ENCODE peak calls at places on chromosomes 3 and 15, in four cellular contexts. One of them, this sample, is unnamed.

GRCh38 chr3:33982269-33982798 is 183.9 kb downstream of the PDCD6IP start:
- DNase-seq in CD8-positive, alpha-beta T cell: no peak
- DNase-seq in Panc1: no peak
- DNase-seq in neural progenitor cell: no peak
- DNase-seq in this sample: no peak

GRCh38 chr3:69181592-69182211 is 59.3 kb upstream of the LMOD3 start:
- DNase-seq in CD8-positive, alpha-beta T cell: no peak
- DNase-seq in Panc1: no peak
- DNase-seq in neural progenitor cell: peak
- DNase-seq in this sample: no peak

GRCh38 chr3:67609709-67610108 is 44.7 kb downstream of the SUCLG2 start:
- DNase-seq in CD8-positive, alpha-beta T cell: no peak
- DNase-seq in Panc1: no peak
- DNase-seq in neural progenitor cell: no peak
- DNase-seq in this sample: no peak

GRCh38 chr15:70152070-70152480 is 54.4 kb upstream of the TLE3 start:
- DNase-seq in CD8-positive, alpha-beta T cell: no peak
- DNase-seq in Panc1: no peak
- DNase-seq in neural progenitor cell: no peak
- DNase-seq in this sample: no peak

GRCh38 chr3:71504250-71505036 is 79.1 kb downstream of the FOXP1 start:
- DNase-seq in CD8-positive, alpha-beta T cell: no peak
- DNase-seq in Panc1: no peak
- DNase-seq in neural progenitor cell: no peak
- DNase-seq in this sample: no peak

GRCh38 chr3:188037965-188038581 is 115.9 kb upstream of the LPP start:
- DNase-seq in CD8-positive, alpha-beta T cell: no peak
- DNase-seq in Panc1: no peak
- DNase-seq in neural progenitor cell: no peak
- DNase-seq in this sample: no peak

GRCh38 chr15:76151599-76151974 is 91.8 kb downstream of the TMEM266 start:
- DNase-seq in CD8-positive, alpha-beta T cell: no peak
- DNase-seq in Panc1: no peak
- DNase-seq in neural progenitor cell: no peak
- DNase-seq in this sample: no peak

GRCh38 chr3:167941234-167941995 is 154.3 kb downstream of the GOLIM4 start:
- DNase-seq in CD8-positive, alpha-beta T cell: no peak
- DNase-seq in Panc1: no peak
- DNase-seq in neural progenitor cell: peak
- DNase-seq in this sample: no peak

GRCh38 chr3:143850877-143851276 is 2.6 kb upstream of the SLC9A9 start:
- DNase-seq in CD8-positive, alpha-beta T cell: no peak
- DNase-seq in Panc1: no peak
- DNase-seq in neural progenitor cell: no peak
- DNase-seq in this sample: no peak

GRCh38 chr3:29868702-29869101 is 587.8 kb downstream of the RBMS3 start:
- DNase-seq in CD8-positive, alpha-beta T cell: no peak
- DNase-seq in Panc1: no peak
- DNase-seq in neural progenitor cell: no peak
- DNase-seq in this sample: no peak

GRCh38 chr3:58495101-58495500 is 3.2 kb downstream of the KCTD6 start:
- DNase-seq in CD8-positive, alpha-beta T cell: no peak
- DNase-seq in Panc1: no peak
- DNase-seq in neural progenitor cell: no peak
- DNase-seq in this sample: no peak

GRCh38 chr3:58492385-58492970 is 582 bp downstream of the KCTD6 start:
- DNase-seq in CD8-positive, alpha-beta T cell: peak
- DNase-seq in Panc1: no peak
- DNase-seq in neural progenitor cell: no peak
- DNase-seq in this sample: no peak

GRCh38 chr3:58496206-58496605 is 4.3 kb downstream of the KCTD6 start:
- DNase-seq in CD8-positive, alpha-beta T cell: no peak
- DNase-seq in Panc1: no peak
- DNase-seq in neural progenitor cell: peak
- DNase-seq in this sample: no peak

GRCh38 chr3:58491506-58492384 is at the start of gene KCTD6:
- DNase-seq in CD8-positive, alpha-beta T cell: peak
- DNase-seq in Panc1: peak
- DNase-seq in neural progenitor cell: peak
- DNase-seq in this sample: peak

GRCh38 chr3:58494107-58494506 is 2.2 kb downstream of the KCTD6 start:
- DNase-seq in CD8-positive, alpha-beta T cell: no peak
- DNase-seq in Panc1: no peak
- DNase-seq in neural progenitor cell: no peak
- DNase-seq in this sample: no peak
- H3K4me3 ChIP-seq in CD8-positive, alpha-beta T cell: no peak
- H3K4me3 ChIP-seq in Panc1: peak
- H3K4me3 ChIP-seq in neural progenitor cell: peak
- H3K4me3 ChIP-seq in this sample: no peak

GRCh38 chr3:95172144-95172543 is 1109.3 kb downstream of the NSUN3 start:
- DNase-seq in CD8-positive, alpha-beta T cell: no peak
- DNase-seq in Panc1: no peak
- DNase-seq in neural progenitor cell: no peak
- DNase-seq in this sample: no peak
- H3K27ac ChIP-seq in CD8-positive, alpha-beta T cell: no peak
- H3K27ac ChIP-seq in Panc1: no peak
- H3K27ac ChIP-seq in neural progenitor cell: no peak
- H3K27ac ChIP-seq in this sample: no peak

GRCh38 chr3:106004841-106005240 is 136.0 kb upstream of the CBLB start:
- DNase-seq in CD8-positive, alpha-beta T cell: no peak
- DNase-seq in Panc1: no peak
- DNase-seq in neural progenitor cell: no peak
- DNase-seq in this sample: no peak
- H3K4me3 ChIP-seq in CD8-positive, alpha-beta T cell: no peak
- H3K4me3 ChIP-seq in Panc1: no peak
- H3K4me3 ChIP-seq in neural progenitor cell: no peak
- H3K4me3 ChIP-seq in this sample: no peak

GRCh38 chr3:15471861-15472260 is 44.5 kb downstream of the EAF1 start:
- DNase-seq in CD8-positive, alpha-beta T cell: no peak
- DNase-seq in Panc1: no peak
- DNase-seq in neural progenitor cell: no peak
- DNase-seq in this sample: no peak

GRCh38 chr3:15470261-15470660 is 42.9 kb downstream of the EAF1 start:
- DNase-seq in CD8-positive, alpha-beta T cell: no peak
- DNase-seq in Panc1: no peak
- DNase-seq in neural progenitor cell: no peak
- DNase-seq in this sample: peak

GRCh38 chr3:15470804-15471203 is 43.4 kb downstream of the EAF1 start:
- DNase-seq in CD8-positive, alpha-beta T cell: no peak
- DNase-seq in Panc1: no peak
- DNase-seq in neural progenitor cell: no peak
- DNase-seq in this sample: no peak

GRCh38 chr3:15465876-15466585 is 38.6 kb downstream of the EAF1 start:
- DNase-seq in CD8-positive, alpha-beta T cell: no peak
- DNase-seq in Panc1: no peak
- DNase-seq in neural progenitor cell: no peak
- DNase-seq in this sample: no peak

DNA sequence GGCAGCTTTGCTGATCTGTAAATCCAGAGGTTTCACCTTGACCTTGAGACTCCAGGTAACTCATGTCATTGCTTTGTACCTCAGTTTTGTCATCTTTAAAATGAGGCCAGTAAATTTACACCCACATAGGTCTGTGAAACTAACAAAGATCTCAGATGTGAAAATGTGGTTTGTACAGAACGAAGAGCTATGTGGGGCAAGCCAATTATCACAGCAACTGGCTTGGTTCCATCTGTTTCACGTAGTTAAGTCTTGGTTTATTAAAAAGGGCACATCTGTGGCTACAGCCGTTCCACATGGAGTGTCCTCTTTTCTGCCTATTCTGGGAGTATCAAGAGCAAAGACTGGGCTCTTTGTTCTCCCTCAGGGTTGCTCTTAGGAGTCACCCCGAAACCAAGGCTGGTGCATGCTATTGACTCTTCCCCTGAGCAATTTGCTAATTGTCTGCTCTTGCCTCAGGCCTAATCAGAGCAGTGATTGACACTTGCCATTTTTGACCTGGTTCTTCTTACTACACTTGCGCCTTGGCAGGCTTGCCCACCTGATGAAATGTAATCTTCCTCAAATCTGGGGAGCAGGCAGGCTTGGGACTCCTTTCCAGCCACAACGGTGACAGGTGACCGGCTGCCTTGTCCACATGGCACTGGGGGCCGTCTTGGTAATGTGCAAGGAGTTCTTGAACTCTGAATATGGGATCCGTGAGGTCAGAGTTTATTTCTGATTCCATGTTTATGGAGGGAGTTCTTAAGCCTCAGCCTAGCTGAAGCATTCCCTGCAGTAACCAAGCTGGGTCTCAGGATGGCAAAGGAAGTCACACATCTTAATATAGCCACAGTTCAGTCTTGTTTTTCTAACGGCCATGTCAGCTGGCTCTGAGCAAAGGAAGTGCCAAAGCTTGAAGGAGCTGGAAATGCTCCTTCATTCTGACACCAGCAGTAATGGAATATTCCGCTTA is 40.1 kb downstream of the EAF1 start:
- DNase-seq in CD8-positive, alpha-beta T cell: no peak
- DNase-seq in Panc1: no peak
- DNase-seq in neural progenitor cell: no peak
- DNase-seq in this sample: no peak
- H3K27ac ChIP-seq in CD8-positive, alpha-beta T cell: no peak
- H3K27ac ChIP-seq in Panc1: no peak
- H3K27ac ChIP-seq in neural progenitor cell: no peak
- H3K27ac ChIP-seq in this sample: no peak

GRCh38 chr3:46883252-46884185 is 6.0 kb downstream of the PTH1R start:
- DNase-seq in CD8-positive, alpha-beta T cell: no peak
- DNase-seq in Panc1: no peak
- DNase-seq in neural progenitor cell: peak
- DNase-seq in this sample: no peak
- H3K4me3 ChIP-seq in CD8-positive, alpha-beta T cell: no peak
- H3K4me3 ChIP-seq in Panc1: no peak
- H3K4me3 ChIP-seq in neural progenitor cell: peak
- H3K4me3 ChIP-seq in this sample: peak

GRCh38 chr3:126540946-126541627 is 17.1 kb downstream of the CHST13 start:
- DNase-seq in CD8-positive, alpha-beta T cell: no peak
- DNase-seq in Panc1: no peak
- DNase-seq in neural progenitor cell: no peak
- DNase-seq in this sample: no peak
- H3K27ac ChIP-seq in CD8-positive, alpha-beta T cell: no peak
- H3K27ac ChIP-seq in Panc1: no peak
- H3K27ac ChIP-seq in neural progenitor cell: no peak
- H3K27ac ChIP-seq in this sample: no peak

DNA sequence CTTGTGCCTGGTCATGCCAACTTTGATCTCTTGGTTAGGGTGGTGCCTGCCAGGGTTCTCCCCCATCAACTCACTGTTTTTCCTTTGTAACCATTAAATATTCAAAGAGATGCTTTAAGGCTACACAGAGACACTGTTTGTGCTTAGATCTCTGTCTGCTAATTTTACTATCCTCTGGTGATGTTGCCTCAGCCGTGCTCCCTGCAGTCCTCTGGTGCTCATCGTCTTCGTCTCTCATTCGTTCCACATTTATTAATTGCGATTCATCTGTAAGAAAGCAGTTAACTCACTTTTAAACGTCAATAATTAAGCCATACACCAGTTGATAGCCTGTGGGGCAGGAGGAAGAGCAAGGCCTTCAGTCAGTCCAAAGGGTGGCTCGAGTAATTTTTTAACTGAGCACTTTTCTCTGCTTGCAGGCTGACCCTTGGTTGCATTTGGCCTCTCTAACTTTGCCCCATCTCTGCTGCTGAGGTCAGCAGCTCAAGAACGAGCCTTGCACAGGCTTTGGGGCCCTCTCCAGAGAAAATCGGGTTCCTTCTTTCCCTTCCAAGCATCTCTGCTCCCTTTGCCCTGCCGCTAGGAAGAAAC is 62.9 kb downstream of the KLF15 start:
- DNase-seq in CD8-positive, alpha-beta T cell: no peak
- DNase-seq in Panc1: no peak
- DNase-seq in neural progenitor cell: no peak
- DNase-seq in this sample: no peak
- H3K4me3 ChIP-seq in CD8-positive, alpha-beta T cell: no peak
- H3K4me3 ChIP-seq in Panc1: no peak
- H3K4me3 ChIP-seq in neural progenitor cell: no peak
- H3K4me3 ChIP-seq in this sample: no peak

DNA sequence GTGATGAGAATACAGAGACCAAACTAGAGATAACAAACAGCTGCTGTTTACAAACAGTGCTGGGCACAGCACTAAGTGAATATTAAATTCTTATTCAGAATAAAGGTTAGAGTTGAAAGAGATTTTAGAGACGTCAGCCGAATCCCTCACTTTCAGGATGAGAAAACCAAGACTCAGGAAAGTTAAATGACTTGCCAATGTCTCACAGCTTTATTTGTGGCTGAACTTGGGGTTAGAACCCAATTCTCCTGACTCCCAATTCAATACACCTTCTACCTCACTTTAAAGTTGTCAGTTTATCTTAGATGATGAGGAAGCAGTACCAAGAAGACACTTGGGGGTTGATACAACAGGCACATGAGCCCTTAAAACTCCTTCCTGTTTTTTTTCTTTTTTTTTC is 180.9 kb downstream of the GAP43 start:
- DNase-seq in CD8-positive, alpha-beta T cell: no peak
- DNase-seq in Panc1: no peak
- DNase-seq in neural progenitor cell: no peak
- DNase-seq in this sample: no peak
- H3K27ac ChIP-seq in CD8-positive, alpha-beta T cell: no peak
- H3K27ac ChIP-seq in Panc1: no peak
- H3K27ac ChIP-seq in neural progenitor cell: no peak
- H3K27ac ChIP-seq in this sample: no peak

GRCh38 chr3:15367059-15367458 is 34.7 kb upstream of the SH3BP5 start:
- DNase-seq in CD8-positive, alpha-beta T cell: no peak
- DNase-seq in Panc1: no peak
- DNase-seq in neural progenitor cell: no peak
- DNase-seq in this sample: no peak

GRCh38 chr3:15360786-15361493 is 28.6 kb upstream of the SH3BP5 start:
- DNase-seq in CD8-positive, alpha-beta T cell: no peak
- DNase-seq in Panc1: no peak
- DNase-seq in neural progenitor cell: no peak
- DNase-seq in this sample: no peak

GRCh38 chr3:15359677-15360397 is 27.5 kb upstream of the SH3BP5 start:
- DNase-seq in CD8-positive, alpha-beta T cell: no peak
- DNase-seq in Panc1: no peak
- DNase-seq in neural progenitor cell: no peak
- DNase-seq in this sample: no peak

GRCh38 chr3:15356186-15356585 is 23.8 kb upstream of the SH3BP5 start:
- DNase-seq in CD8-positive, alpha-beta T cell: no peak
- DNase-seq in Panc1: no peak
- DNase-seq in neural progenitor cell: peak
- DNase-seq in this sample: no peak

GRCh38 chr3:15361494-15362214 is 29.3 kb upstream of the SH3BP5 start:
- DNase-seq in CD8-positive, alpha-beta T cell: no peak
- DNase-seq in Panc1: no peak
- DNase-seq in neural progenitor cell: peak
- DNase-seq in this sample: no peak
- H3K4me3 ChIP-seq in CD8-positive, alpha-beta T cell: no peak
- H3K4me3 ChIP-seq in Panc1: no peak
- H3K4me3 ChIP-seq in neural progenitor cell: no peak
- H3K4me3 ChIP-seq in this sample: no peak

This sample was measured in iPS DF 6.9.